ENCODE peak calls at places on chromosomes 16 and 17, in eight cellular contexts. One of them, this sample, is unnamed.

GRCh38 chr17:6639651-6640535 is 618 bp downstream of the KIAA0753 start:
- DNase-seq in GM23248: peak; percentile 80
- DNase-seq in A549: no peak
- DNase-seq in K562: no peak
- DNase-seq in CD8-positive, alpha-beta T cell: no peak
- DNase-seq in esophagus muscularis mucosa: no peak
- DNase-seq in OCI-LY7: peak; percentile 53
- DNase-seq in BE2C: peak; percentile 40
- DNase-seq in this sample: no peak

GRCh38 chr17:80082403-80083135 is 18.8 kb upstream of the GAA start:
- DNase-seq in K562: peak; percentile 73
- DNase-seq in OCI-LY7: peak; percentile 85
- DNase-seq in GM23248: peak; percentile 81
- DNase-seq in CD8-positive, alpha-beta T cell: peak; percentile 66
- DNase-seq in A549: peak; percentile 89
- DNase-seq in BE2C: peak; percentile 82
- DNase-seq in esophagus muscularis mucosa: no peak
- DNase-seq in this sample: no peak

GRCh38 chr17:11736613-11737289 is 138.5 kb downstream of the DNAH9 start:
- DNase-seq in K562: peak; percentile 5
- DNase-seq in esophagus muscularis mucosa: no peak
- DNase-seq in GM23248: no peak
- DNase-seq in OCI-LY7: no peak
- DNase-seq in A549: no peak
- DNase-seq in BE2C: no peak
- DNase-seq in CD8-positive, alpha-beta T cell: no peak
- DNase-seq in this sample: no peak

GRCh38 chr16:47311738-47312505 is 148.9 kb downstream of the ITFG1 start:
- DNase-seq in GM23248: peak; percentile 12
- DNase-seq in A549: no peak
- DNase-seq in esophagus muscularis mucosa: no peak
- DNase-seq in OCI-LY7: peak; percentile 49
- DNase-seq in CD8-positive, alpha-beta T cell: no peak
- DNase-seq in BE2C: no peak
- DNase-seq in K562: no peak
- DNase-seq in this sample: no peak

GRCh38 chr16:29962344-29962994 is 590 bp downstream of the TMEM219 start:
- DNase-seq in CD8-positive, alpha-beta T cell: no peak
- DNase-seq in K562: peak; percentile 20
- DNase-seq in GM23248: peak; percentile 58
- DNase-seq in OCI-LY7: no peak
- DNase-seq in BE2C: no peak
- DNase-seq in A549: no peak
- DNase-seq in esophagus muscularis mucosa: no peak
- DNase-seq in this sample: no peak

GRCh38 chr16:80751167-80751566 is 53.2 kb downstream of the CDYL2 start:
- DNase-seq in OCI-LY7: no peak
- DNase-seq in K562: no peak
- DNase-seq in esophagus muscularis mucosa: no peak
- DNase-seq in BE2C: no peak
- DNase-seq in GM23248: peak; percentile 72
- DNase-seq in CD8-positive, alpha-beta T cell: no peak
- DNase-seq in A549: no peak
- DNase-seq in this sample: no peak

GRCh38 chr16:24253192-24253591 is 2.9 kb upstream of the CACNG3 start:
- DNase-seq in BE2C: peak; percentile 32
- DNase-seq in esophagus muscularis mucosa: no peak
- DNase-seq in GM23248: peak; percentile 55
- DNase-seq in K562: peak; percentile 67
- DNase-seq in CD8-positive, alpha-beta T cell: peak; percentile 29
- DNase-seq in OCI-LY7: peak; percentile 78
- DNase-seq in A549: peak; percentile 45
- DNase-seq in this sample: no peak

GRCh38 chr16:15682105-15682570 is 32.1 kb downstream of the NDE1 start:
- DNase-seq in BE2C: peak; percentile 51
- DNase-seq in esophagus muscularis mucosa: no peak
- DNase-seq in GM23248: peak; percentile 91
- DNase-seq in K562: peak; percentile 86
- DNase-seq in CD8-positive, alpha-beta T cell: peak; percentile 22
- DNase-seq in A549: peak; percentile 64
- DNase-seq in OCI-LY7: peak; percentile 25
- DNase-seq in this sample: no peak

GRCh38 chr16:48912360-48912759 is 302.4 kb upstream of the N4BP1 start:
- DNase-seq in OCI-LY7: peak; percentile 4
- DNase-seq in GM23248: no peak
- DNase-seq in esophagus muscularis mucosa: no peak
- DNase-seq in K562: no peak
- DNase-seq in BE2C: no peak
- DNase-seq in A549: no peak
- DNase-seq in CD8-positive, alpha-beta T cell: no peak
- DNase-seq in this sample: no peak

GRCh38 chr16:24504467-24505345 is 34.7 kb upstream of the RBBP6 start:
- DNase-seq in OCI-LY7: peak; percentile 70
- DNase-seq in esophagus muscularis mucosa: no peak
- DNase-seq in K562: peak; percentile 80
- DNase-seq in BE2C: peak; percentile 60
- DNase-seq in CD8-positive, alpha-beta T cell: peak; percentile 44
- DNase-seq in GM23248: peak; percentile 79
- DNase-seq in A549: peak; percentile 65
- DNase-seq in this sample: no peak

GRCh38 chr17:75752405-75753192 is 12.4 kb downstream of the GALK1 start:
- DNase-seq in GM23248: no peak
- DNase-seq in BE2C: no peak
- DNase-seq in A549: no peak
- DNase-seq in K562: no peak
- DNase-seq in OCI-LY7: peak; percentile 65
- DNase-seq in CD8-positive, alpha-beta T cell: no peak
- DNase-seq in esophagus muscularis mucosa: no peak
- DNase-seq in this sample: no peak

GRCh38 chr17:75753514-75754377 is 11.2 kb downstream of the GALK1 start:
- DNase-seq in OCI-LY7: peak; percentile 92
- DNase-seq in GM23248: peak; percentile 89
- DNase-seq in CD8-positive, alpha-beta T cell: peak; percentile 76
- DNase-seq in esophagus muscularis mucosa: no peak
- DNase-seq in BE2C: peak; percentile 83
- DNase-seq in K562: peak; percentile 90
- DNase-seq in A549: no peak
- DNase-seq in this sample: no peak

GRCh38 chr17:75750661-75751423 is 14.2 kb downstream of the GALK1 start:
- DNase-seq in OCI-LY7: no peak
- DNase-seq in CD8-positive, alpha-beta T cell: no peak
- DNase-seq in esophagus muscularis mucosa: no peak
- DNase-seq in BE2C: no peak
- DNase-seq in GM23248: no peak
- DNase-seq in K562: no peak
- DNase-seq in A549: no peak
- DNase-seq in this sample: no peak

GRCh38 chr17:75753193-75753513 is 11.8 kb downstream of the GALK1 start:
- DNase-seq in esophagus muscularis mucosa: no peak
- DNase-seq in K562: no peak
- DNase-seq in BE2C: no peak
- DNase-seq in CD8-positive, alpha-beta T cell: no peak
- DNase-seq in GM23248: no peak
- DNase-seq in OCI-LY7: no peak
- DNase-seq in A549: no peak
- DNase-seq in this sample: no peak

DNA sequence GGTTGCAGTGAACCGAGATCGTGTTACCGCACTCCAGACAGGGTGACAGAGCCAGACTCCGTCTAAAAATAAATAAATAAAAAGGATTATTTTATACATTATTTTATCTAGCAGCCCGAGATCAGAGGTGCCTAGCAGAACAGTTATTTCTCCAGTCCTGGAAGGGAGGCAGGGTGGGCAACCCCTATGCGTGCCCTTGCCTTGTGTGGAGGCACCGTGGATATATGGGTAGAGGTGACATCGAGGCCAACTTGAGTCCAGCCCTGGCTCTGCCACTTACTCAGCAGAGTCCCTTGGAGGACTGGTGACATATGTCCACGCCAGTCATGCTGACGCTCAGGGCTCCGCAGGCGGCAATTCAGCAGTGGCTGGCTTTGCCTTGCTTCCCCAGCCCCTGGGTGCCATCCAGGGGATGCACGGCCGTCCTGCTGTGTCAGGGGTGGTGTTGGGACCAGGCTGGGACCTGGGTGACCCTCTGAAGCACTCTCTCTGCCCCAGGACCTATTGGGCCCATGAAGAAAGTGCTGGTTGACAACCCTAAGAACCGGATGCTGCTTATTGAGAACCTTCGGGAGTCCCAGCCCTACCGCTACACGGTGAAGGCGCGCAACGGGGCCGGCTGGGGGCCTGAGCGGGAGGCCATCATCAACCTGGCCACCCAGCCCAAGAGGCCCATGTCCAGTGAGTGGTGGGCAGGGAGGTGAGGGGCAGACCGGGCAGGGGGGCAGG is 13.2 kb downstream of the GALK1 start:
- DNase-seq in esophagus muscularis mucosa: no peak
- DNase-seq in BE2C: no peak
- DNase-seq in CD8-positive, alpha-beta T cell: no peak
- DNase-seq in GM23248: no peak
- DNase-seq in OCI-LY7: no peak
- DNase-seq in K562: no peak
- DNase-seq in A549: no peak
- DNase-seq in this sample: no peak
- H3K4me1 ChIP-seq in esophagus muscularis mucosa: peaks cover 46% of the 10 kb centered on the region
- H3K4me1 ChIP-seq in BE2C: no peaks in the 10 kb centered on the region
- H3K4me1 ChIP-seq in CD8-positive, alpha-beta T cell: peaks cover 23% of the 10 kb centered on the region
- H3K4me1 ChIP-seq in GM23248: peaks cover 3% of the 10 kb centered on the region
- H3K4me1 ChIP-seq in OCI-LY7: peaks cover 50% of the 10 kb centered on the region
- H3K4me1 ChIP-seq in K562: peaks cover 13% of the 10 kb centered on the region
- H3K4me1 ChIP-seq in A549: peaks cover 12% of the 10 kb centered on the region
- H3K4me1 ChIP-seq in this sample: peaks cover 38% of the 10 kb centered on the region

DNA sequence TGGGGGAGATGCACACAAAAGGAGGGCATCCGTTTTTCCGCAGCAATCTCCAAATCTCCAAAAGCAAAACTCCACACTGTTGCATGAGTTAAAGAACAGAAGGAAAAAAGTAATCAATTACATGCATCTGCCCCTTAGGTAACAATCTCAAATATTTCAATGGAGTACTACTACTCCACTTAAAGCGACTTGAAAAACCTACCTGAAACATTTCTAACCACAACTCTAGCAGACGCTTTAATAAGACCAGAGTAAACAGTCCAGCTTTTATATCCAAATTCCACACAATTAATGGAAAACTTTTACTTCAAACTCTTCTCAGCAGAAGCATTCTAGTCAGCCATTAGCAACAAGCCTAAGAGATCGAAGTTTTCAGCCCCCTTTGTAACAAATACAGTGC is 29.9 kb downstream of the AP1G1 start:
- DNase-seq in esophagus muscularis mucosa: no peak
- DNase-seq in BE2C: no peak
- DNase-seq in GM23248: no peak
- DNase-seq in A549: no peak
- DNase-seq in CD8-positive, alpha-beta T cell: no peak
- DNase-seq in K562: no peak
- DNase-seq in OCI-LY7: no peak
- DNase-seq in this sample: no peak
- H3K4me3 ChIP-seq in esophagus muscularis mucosa: no peak overlapping the region
- H3K4me3 ChIP-seq in BE2C: no peak overlapping the region
- H3K4me3 ChIP-seq in GM23248: no peak overlapping the region
- H3K4me3 ChIP-seq in A549: no peak overlapping the region
- H3K4me3 ChIP-seq in CD8-positive, alpha-beta T cell: no peak overlapping the region
- H3K4me3 ChIP-seq in K562: no peak overlapping the region
- H3K4me3 ChIP-seq in OCI-LY7: no peak overlapping the region
- H3K4me3 ChIP-seq in this sample: no peak overlapping the region

GRCh38 chr17:19017401-19017800 is 12.8 kb upstream of the FAM83G start:
- DNase-seq in A549: no peak
- DNase-seq in K562: no peak
- DNase-seq in CD8-positive, alpha-beta T cell: no peak
- DNase-seq in GM23248: no peak
- DNase-seq in OCI-LY7: no peak
- DNase-seq in BE2C: no peak
- DNase-seq in esophagus muscularis mucosa: no peak
- DNase-seq in this sample: no peak

GRCh38 chr17:19017804-19018599 is 13.4 kb upstream of the FAM83G start:
- DNase-seq in CD8-positive, alpha-beta T cell: no peak
- DNase-seq in OCI-LY7: peak; percentile 14
- DNase-seq in A549: no peak
- DNase-seq in BE2C: no peak
- DNase-seq in K562: no peak
- DNase-seq in esophagus muscularis mucosa: no peak
- DNase-seq in GM23248: no peak
- DNase-seq in this sample: no peak

GRCh38 chr17:19020016-19020415 is 15.5 kb upstream of the FAM83G start:
- DNase-seq in BE2C: no peak
- DNase-seq in esophagus muscularis mucosa: no peak
- DNase-seq in K562: no peak
- DNase-seq in CD8-positive, alpha-beta T cell: no peak
- DNase-seq in OCI-LY7: no peak
- DNase-seq in GM23248: no peak
- DNase-seq in A549: no peak
- DNase-seq in this sample: no peak

GRCh38 chr17:19019041-19019941 is 14.7 kb upstream of the FAM83G start:
- DNase-seq in esophagus muscularis mucosa: no peak
- DNase-seq in K562: peak; percentile 50
- DNase-seq in CD8-positive, alpha-beta T cell: no peak
- DNase-seq in BE2C: peak; percentile 40
- DNase-seq in OCI-LY7: peak; percentile 61
- DNase-seq in A549: no peak
- DNase-seq in GM23248: no peak
- DNase-seq in this sample: no peak

GRCh38 chr17:19018600-19018950 is 14.0 kb upstream of the FAM83G start:
- DNase-seq in A549: no peak
- DNase-seq in CD8-positive, alpha-beta T cell: no peak
- DNase-seq in GM23248: no peak
- DNase-seq in esophagus muscularis mucosa: no peak
- DNase-seq in OCI-LY7: no peak
- DNase-seq in BE2C: no peak
- DNase-seq in K562: no peak
- DNase-seq in this sample: no peak
- H3K4me1 ChIP-seq in A549: peaks cover 6% of the 10 kb centered on the region
- H3K4me1 ChIP-seq in CD8-positive, alpha-beta T cell: peaks cover 3% of the 10 kb centered on the region
- H3K4me1 ChIP-seq in GM23248: no peaks in the 10 kb centered on the region
- H3K4me1 ChIP-seq in esophagus muscularis mucosa: no peaks in the 10 kb centered on the region
- H3K4me1 ChIP-seq in OCI-LY7: peaks cover 29% of the 10 kb centered on the region
- H3K4me1 ChIP-seq in BE2C: peaks cover 3% of the 10 kb centered on the region
- H3K4me1 ChIP-seq in K562: peaks cover 9% of the 10 kb centered on the region
- H3K4me1 ChIP-seq in this sample: peaks cover 4% of the 10 kb centered on the region

GRCh38 chr16:74606521-74607309 is at the start of gene GLG1:
- DNase-seq in K562: peak; percentile 95
- DNase-seq in BE2C: peak; percentile 93
- DNase-seq in OCI-LY7: peak; percentile 95
- DNase-seq in CD8-positive, alpha-beta T cell: peak; percentile 91
- DNase-seq in GM23248: peak; percentile 98
- DNase-seq in esophagus muscularis mucosa: peak; percentile 96
- DNase-seq in A549: peak; percentile 56
- DNase-seq in this sample: no peak

GRCh38 chr16:74607310-74607966 is 524 bp upstream of the GLG1 start:
- DNase-seq in K562: no peak
- DNase-seq in BE2C: no peak
- DNase-seq in GM23248: no peak
- DNase-seq in esophagus muscularis mucosa: no peak
- DNase-seq in CD8-positive, alpha-beta T cell: no peak
- DNase-seq in OCI-LY7: no peak
- DNase-seq in A549: no peak
- DNase-seq in this sample: no peak

GRCh38 chr16:74608944-74609343 is 2.0 kb upstream of the GLG1 start:
- DNase-seq in A549: no peak
- DNase-seq in esophagus muscularis mucosa: no peak
- DNase-seq in BE2C: no peak
- DNase-seq in CD8-positive, alpha-beta T cell: peak; percentile 51
- DNase-seq in OCI-LY7: no peak
- DNase-seq in K562: peak; percentile 33
- DNase-seq in GM23248: no peak
- DNase-seq in this sample: no peak

GRCh38 chr16:74607967-74608356 is 1.0 kb upstream of the GLG1 start:
- DNase-seq in BE2C: no peak
- DNase-seq in GM23248: peak; percentile 56
- DNase-seq in A549: no peak
- DNase-seq in CD8-positive, alpha-beta T cell: no peak
- DNase-seq in OCI-LY7: no peak
- DNase-seq in K562: peak; percentile 41
- DNase-seq in esophagus muscularis mucosa: no peak
- DNase-seq in this sample: no peak

GRCh38 chr16:74608381-74608780 is 1.5 kb upstream of the GLG1 start:
- DNase-seq in esophagus muscularis mucosa: no peak
- DNase-seq in CD8-positive, alpha-beta T cell: no peak
- DNase-seq in A549: no peak
- DNase-seq in BE2C: no peak
- DNase-seq in K562: no peak
- DNase-seq in OCI-LY7: no peak
- DNase-seq in GM23248: no peak
- DNase-seq in this sample: no peak
- H3K4me3 ChIP-seq in esophagus muscularis mucosa: no peak overlapping the region
- H3K4me3 ChIP-seq in CD8-positive, alpha-beta T cell: no peak overlapping the region
- H3K4me3 ChIP-seq in A549: no peak overlapping the region
- H3K4me3 ChIP-seq in BE2C: no peak overlapping the region
- H3K4me3 ChIP-seq in K562: no peak overlapping the region
- H3K4me3 ChIP-seq in OCI-LY7: no peak overlapping the region
- H3K4me3 ChIP-seq in GM23248: no peak overlapping the region
- H3K4me3 ChIP-seq in this sample: no peak overlapping the region

This sample was measured in vagina.